ENCODE peak calls at places on chromosome 7, in eight cellular contexts. U is lower lobe of right lung; N is activated CD8-positive, alpha-beta T cell treated with anti-CD3 and anti-CD28 coated beads for 36 hours; Q is epithelial cell of proximal tubule; O is AML-193; T is hippocampal formation; A is NCI-H2081; R is AG09319. Z is an unnamed sample.
A peak's percentile ranks its signal among the peaks of the same experiment; 100 is the strongest.

GRCh38 chr7:135708041-135708440 is 19.9 kb downstream of the SLC13A4 start:
- DNase-seq in U (no peak), N (no peak), Q (no peak), O (no peak), T (no peak), A (no peak), R (no peak), Z (no peak)

GRCh38 chr7:54342458-54342857 is 199.7 kb upstream of the VSTM2A start:
- DNase-seq in U (no peak), N (no peak), Q (no peak), O (no peak), T (no peak), A (no peak), R (no peak), Z (no peak)

GRCh38 chr7:150976529-150977381 is 1.4 kb downstream of the KCNH2 start:
- DNase-seq in U (no peak), N (no peak), Q (no peak), O (no peak), T (no peak), A (peak; percentile 58), R (no peak), Z (no peak)

GRCh38 chr7:27108390-27109127 is 6.1 kb upstream of the HOXA2 start:
- DNase-seq in U (peak; percentile 54), N (no peak), Q (no peak), O (no peak), T (no peak), A (no peak), R (no peak), Z (no peak)

GRCh38 chr7:137591444-137591843 is 247.9 kb upstream of the PTN start:
- DNase-seq in U (no peak), N (no peak), Q (peak; percentile 40), O (no peak), T (no peak), A (no peak), R (no peak), Z (no peak)

GRCh38 chr7:88141025-88141424 is 78.8 kb downstream of the SRI start:
- DNase-seq in U (no peak), N (no peak), Q (peak; percentile 80), O (no peak), T (no peak), A (no peak), R (no peak), Z (no peak)

GRCh38 chr7:33423646-33424020 is 294.3 kb downstream of the BBS9 start:
- DNase-seq in U (no peak), N (peak; percentile 38), Q (no peak), O (no peak), T (no peak), A (no peak), R (no peak), Z (no peak)

GRCh38 chr7:156903232-156903909 is 10.4 kb upstream of the LMBR1 start:
- DNase-seq in U (no peak), N (peak; percentile 55), Q (no peak), O (no peak), T (no peak), A (no peak), R (no peak), Z (no peak)

GRCh38 chr7:133365892-133366291 is 113.0 kb downstream of the EXOC4 start:
- DNase-seq in U (no peak), N (no peak), Q (peak; percentile 31), O (no peak), T (no peak), A (no peak), R (no peak), Z (no peak)

GRCh38 chr7:50869108-50869716 is 86.5 kb upstream of the GRB10 start:
- DNase-seq in U (no peak), N (no peak), Q (peak; percentile 75), O (no peak), T (peak; percentile 54), A (no peak), R (peak; percentile 12), Z (peak; percentile 13)

GRCh38 chr7:73303546-73303945 is 5.1 kb downstream of the NSUN5 start:
- DNase-seq in U (no peak), N (no peak), Q (no peak), O (no peak), T (no peak), A (no peak), R (no peak), Z (no peak)

GRCh38 chr7:12945901-12946300 is 258.5 kb downstream of the ARL4A start:
- DNase-seq in U (no peak), N (no peak), Q (no peak), O (no peak), T (no peak), A (no peak), R (no peak), Z (no peak)

GRCh38 chr7:85030893-85031292 is 156.0 kb downstream of the SEMA3D start:
- DNase-seq in U (no peak), N (no peak), Q (no peak), O (peak; percentile 40), T (peak; percentile 8), A (peak; percentile 40), R (peak; percentile 19), Z (no peak)

GRCh38 chr7:12550956-12551355 is 19.6 kb upstream of the SCIN start:
- DNase-seq in U (no peak), N (no peak), Q (no peak), O (no peak), T (no peak), A (no peak), R (no peak), Z (no peak)

GRCh38 chr7:50206521-50207250 is 97.8 kb upstream of the IKZF1 start:
- DNase-seq in U (peak; percentile 59), N (peak; percentile 92), Q (no peak), O (peak; percentile 55), T (no peak), A (no peak), R (no peak), Z (no peak)

GRCh38 chr7:37674534-37674933 is 9.0 kb upstream of the GPR141 start:
- DNase-seq in U (no peak), N (no peak), Q (no peak), O (peak; percentile 94), T (peak; percentile 29), A (no peak), R (no peak), Z (no peak)

GRCh38 chr7:31100445-31100844 is 48.3 kb downstream of the ADCYAP1R1 start:
- DNase-seq in U (no peak), N (no peak), Q (no peak), O (no peak), T (no peak), A (no peak), R (no peak), Z (no peak)

GRCh38 chr7:107934991-107935770 is 44.2 kb downstream of the DLD start:
- DNase-seq in U (no peak), N (no peak), Q (no peak), O (no peak), T (no peak), A (no peak), R (peak; percentile 24), Z (no peak)

GRCh38 chr7:26265061-26265460 is 26.6 kb upstream of the SNX10 start:
- DNase-seq in U (no peak), N (peak; percentile 8), Q (no peak), O (no peak), T (no peak), A (no peak), R (no peak), Z (no peak)

GRCh38 chr7:93921190-93921585 is 347 bp upstream of the GNG11 start:
- DNase-seq in U (no peak), N (no peak), Q (no peak), O (no peak), T (no peak), A (no peak), R (no peak), Z (no peak)

GRCh38 chr7:151440799-151441443 is 980 bp upstream of the CRYGN start:
- DNase-seq in U (no peak), N (peak; percentile 58), Q (no peak), O (no peak), T (no peak), A (no peak), R (no peak), Z (no peak)

GRCh38 chr7:69363131-69363530 is 235.1 kb upstream of the AUTS2 start:
- DNase-seq in U (no peak), N (no peak), Q (no peak), O (no peak), T (no peak), A (no peak), R (no peak), Z (no peak)

GRCh38 chr7:27150568-27151340 is 1.6 kb downstream of the HOXA3 start:
- DNase-seq in U (peak; percentile 82), N (peak; percentile 75), Q (no peak), O (peak; percentile 16), T (peak; percentile 3), A (peak; percentile 81), R (no peak), Z (peak; percentile 27)

GRCh38 chr7:71925663-71926062 is 486.5 kb downstream of the CALN1 start:
- DNase-seq in U (no peak), N (no peak), Q (no peak), O (no peak), T (no peak), A (no peak), R (no peak), Z (no peak)

GRCh38 chr7:12638851-12639467 is 48.5 kb upstream of the ARL4A start:
- DNase-seq in U (no peak), N (no peak), Q (no peak), O (peak; percentile 51), T (peak; percentile 53), A (peak; percentile 46), R (no peak), Z (no peak)

GRCh38 chr7:158750702-158751101 is 46.1 kb upstream of the NCAPG2 start:
- DNase-seq in U (no peak), N (no peak), Q (no peak), O (no peak), T (no peak), A (no peak), R (no peak), Z (no peak)

Z was measured in hypothalamus.